ENCODE peak calls at places on chromosome 11, in seven cellular contexts. U is NCI-H748 treated with DMSO at 0.1 percent for 48 hours; N is ecto neural progenitor cell; C is NCI-H1930; O is activated CD4-positive, alpha-beta T cell treated with anti-CD3 and anti-CD28 coated beads, Interleukin-2, amount 50 U/mL, for 48 hours; R is Kasumi-1; X is stimulated activated naive CD8-positive, alpha-beta T cell treated with anti-CD3 and anti-CD28 coated beads, Interleukin-15, Interleukin-2, amounts not matched to agents 100 U/mL and 50 U/mL, for 24 hours. M is an unnamed sample.
A peak's percentile ranks its signal among the peaks of the same experiment; 100 is the strongest.

GRCh38 chr11:70569996-70570692 is 171.8 kb downstream of the CTTN start:
- DNase-seq in U (no peak), N (no peak), C (no peak), O (no peak), R (no peak), X (no peak), M (no peak)

GRCh38 chr11:44623716-44624491 is 58.4 kb downstream of the CD82 start:
- DNase-seq in U (no peak), N (peak; percentile 36), C (no peak), O (no peak), R (no peak), X (no peak), M (no peak)

GRCh38 chr11:76030973-76031590 is 175.2 kb downstream of the WNT11 start:
- DNase-seq in U (no peak), N (no peak), C (no peak), O (no peak), R (no peak), X (no peak), M (no peak)

GRCh38 chr11:12376259-12376971 is 956 bp upstream of the PARVA start:
- DNase-seq in U (no peak), N (no peak), C (no peak), O (no peak), R (no peak), X (no peak), M (no peak)

GRCh38 chr11:116312560-116313340 is 460.0 kb downstream of the BUD13 start:
- DNase-seq in U (peak; percentile 12), N (no peak), C (no peak), O (no peak), R (no peak), X (no peak), M (peak; percentile 86)

GRCh38 chr11:101083334-101083733 is 46.3 kb downstream of the PGR start:
- DNase-seq in U (no peak), N (no peak), C (no peak), O (no peak), R (no peak), X (no peak), M (no peak)

GRCh38 chr11:125343732-125344131 is 152.3 kb downstream of the FEZ1 start:
- DNase-seq in U (no peak), N (no peak), C (no peak), O (no peak), R (no peak), X (no peak), M (no peak)

GRCh38 chr11:130121430-130121978 is 38.1 kb upstream of the ST14 start:
- DNase-seq in U (no peak), N (no peak), C (no peak), O (no peak), R (peak; percentile 28), X (peak; percentile 35), M (no peak)

GRCh38 chr11:65766535-65766934 is 14.2 kb downstream of the AP5B1 start:
- DNase-seq in U (no peak), N (no peak), C (no peak), O (no peak), R (peak; percentile 14), X (no peak), M (no peak)

M was measured in midbrain.